ENCODE peak calls at places on chromosome 10, in four cellular contexts. One of them, this sample, is unnamed.

GRCh38 chr10:12902135-12902572 is 99.4 kb downstream of the CCDC3 start:
- DNase-seq in A549: peak; percentile 63
- DNase-seq in GM12878: peak; percentile 4
- DNase-seq in HepG2: peak; percentile 50
- DNase-seq in this sample: peak; percentile 83

GRCh38 chr10:48976208-48976607 is 36.6 kb upstream of the LRRC18 start:
- DNase-seq in A549: peak; percentile 12
- DNase-seq in GM12878: no peak
- DNase-seq in HepG2: peak; percentile 6
- DNase-seq in this sample: peak; percentile 50

GRCh38 chr10:112585052-112585451 is 138.0 kb downstream of the VTI1A start:
- DNase-seq in A549: peak; percentile 58
- DNase-seq in GM12878: no peak
- DNase-seq in HepG2: no peak
- DNase-seq in this sample: no peak

GRCh38 chr10:86085136-86085535 is 281.5 kb downstream of the GRID1 start:
- DNase-seq in A549: no peak
- DNase-seq in GM12878: no peak
- DNase-seq in HepG2: no peak
- DNase-seq in this sample: no peak

GRCh38 chr10:103635580-103635979 is 142.1 kb downstream of the NEURL1 start:
- DNase-seq in A549: no peak
- DNase-seq in GM12878: no peak
- DNase-seq in HepG2: no peak
- DNase-seq in this sample: no peak

GRCh38 chr10:11869211-11869610 is 46.1 kb downstream of the PROSER2 start:
- DNase-seq in A549: no peak
- DNase-seq in GM12878: no peak
- DNase-seq in HepG2: no peak
- DNase-seq in this sample: no peak

GRCh38 chr10:132861116-132861691 is 75.3 kb upstream of the NKX6-2 start:
- DNase-seq in A549: no peak
- DNase-seq in GM12878: no peak
- DNase-seq in HepG2: no peak
- DNase-seq in this sample: no peak

GRCh38 chr10:44776181-44776580 is 135.0 kb upstream of the TMEM72 start:
- DNase-seq in A549: no peak
- DNase-seq in GM12878: no peak
- DNase-seq in HepG2: no peak
- DNase-seq in this sample: no peak

GRCh38 chr10:94358480-94358879 is 4.3 kb downstream of the NOC3L start:
- DNase-seq in A549: no peak
- DNase-seq in GM12878: no peak
- DNase-seq in HepG2: peak; percentile 9
- DNase-seq in this sample: no peak

GRCh38 chr10:78309536-78310237 is 276.0 kb downstream of the RPS24 start:
- DNase-seq in A549: no peak
- DNase-seq in GM12878: no peak
- DNase-seq in HepG2: no peak
- DNase-seq in this sample: no peak

GRCh38 chr10:59825932-59826331 is 72.7 kb upstream of the MRLN start:
- DNase-seq in A549: no peak
- DNase-seq in GM12878: no peak
- DNase-seq in HepG2: no peak
- DNase-seq in this sample: no peak
- TF ChIP-seq PBX3 in A549: no peak
- TF ChIP-seq PBX3 in GM12878: no peak
- TF ChIP-seq PBX3 in HepG2: no peak
- TF ChIP-seq PBX3 in this sample: no peak

DNA sequence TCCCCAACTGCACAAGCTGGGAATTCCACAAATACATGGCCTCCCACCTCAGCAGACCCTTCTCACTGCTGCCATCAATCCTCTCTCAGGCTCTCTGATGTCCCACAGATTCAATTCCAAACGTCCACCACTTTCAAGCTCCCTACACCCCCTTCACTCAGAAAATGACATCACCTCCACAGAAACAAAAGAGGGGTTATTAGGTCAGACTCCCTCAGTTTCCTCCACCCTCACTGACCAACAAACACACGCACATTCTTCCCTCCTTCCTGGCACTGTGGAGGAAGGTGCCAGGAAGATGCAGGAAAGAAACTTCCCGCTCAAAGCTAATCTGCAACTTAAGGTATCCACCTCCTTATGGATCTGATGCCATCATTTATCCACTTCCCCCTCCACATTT is 18.3 kb downstream of the ZNF438 start:
- DNase-seq in A549: no peak
- DNase-seq in GM12878: no peak
- DNase-seq in HepG2: no peak
- DNase-seq in this sample: no peak
- TF ChIP-seq PBX3 in A549: no peak
- TF ChIP-seq PBX3 in GM12878: no peak
- TF ChIP-seq PBX3 in HepG2: no peak
- TF ChIP-seq PBX3 in this sample: no peak

DNA sequence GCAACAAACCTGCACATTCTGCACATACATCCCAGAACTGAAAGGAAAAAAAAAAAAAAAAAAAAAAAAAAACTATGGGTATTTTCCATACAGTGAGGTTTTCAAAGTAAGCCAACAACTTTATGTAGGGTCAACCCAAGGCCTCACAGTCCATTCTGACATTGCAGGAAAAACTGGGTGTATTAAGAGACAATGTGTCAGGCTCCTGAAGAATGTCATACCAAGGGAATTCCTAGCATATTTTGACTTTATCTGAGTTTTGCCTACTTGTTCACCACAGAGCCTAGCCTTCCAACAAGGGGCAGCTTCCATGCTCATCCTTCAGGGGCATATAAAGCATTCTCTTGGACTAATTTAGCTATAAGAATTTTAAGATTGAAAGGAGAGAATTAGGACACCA is 368.9 kb downstream of the PLXDC2 start:
- DNase-seq in A549: no peak
- DNase-seq in GM12878: no peak
- DNase-seq in HepG2: no peak
- DNase-seq in this sample: no peak
- TF ChIP-seq PBX3 in A549: no peak
- TF ChIP-seq PBX3 in GM12878: no peak
- TF ChIP-seq PBX3 in HepG2: no peak
- TF ChIP-seq PBX3 in this sample: no peak

GRCh38 chr10:52312999-52313349 is 1.1 kb upstream of the DKK1 start:
- DNase-seq in A549: peak; percentile 14
- DNase-seq in GM12878: no peak
- DNase-seq in HepG2: no peak
- DNase-seq in this sample: no peak

GRCh38 chr10:52314007-52314821 is at the start of gene DKK1:
- DNase-seq in A549: peak; percentile 93
- DNase-seq in GM12878: no peak
- DNase-seq in HepG2: peak; percentile 91
- DNase-seq in this sample: peak; percentile 89

GRCh38 chr10:52314822-52315552 is 906 bp downstream of the DKK1 start:
- DNase-seq in A549: peak; percentile 13
- DNase-seq in GM12878: no peak
- DNase-seq in HepG2: no peak
- DNase-seq in this sample: peak; percentile 53

GRCh38 chr10:52316005-52316404 is 1.9 kb downstream of the DKK1 start:
- DNase-seq in A549: no peak
- DNase-seq in GM12878: no peak
- DNase-seq in HepG2: no peak
- DNase-seq in this sample: no peak

DNA sequence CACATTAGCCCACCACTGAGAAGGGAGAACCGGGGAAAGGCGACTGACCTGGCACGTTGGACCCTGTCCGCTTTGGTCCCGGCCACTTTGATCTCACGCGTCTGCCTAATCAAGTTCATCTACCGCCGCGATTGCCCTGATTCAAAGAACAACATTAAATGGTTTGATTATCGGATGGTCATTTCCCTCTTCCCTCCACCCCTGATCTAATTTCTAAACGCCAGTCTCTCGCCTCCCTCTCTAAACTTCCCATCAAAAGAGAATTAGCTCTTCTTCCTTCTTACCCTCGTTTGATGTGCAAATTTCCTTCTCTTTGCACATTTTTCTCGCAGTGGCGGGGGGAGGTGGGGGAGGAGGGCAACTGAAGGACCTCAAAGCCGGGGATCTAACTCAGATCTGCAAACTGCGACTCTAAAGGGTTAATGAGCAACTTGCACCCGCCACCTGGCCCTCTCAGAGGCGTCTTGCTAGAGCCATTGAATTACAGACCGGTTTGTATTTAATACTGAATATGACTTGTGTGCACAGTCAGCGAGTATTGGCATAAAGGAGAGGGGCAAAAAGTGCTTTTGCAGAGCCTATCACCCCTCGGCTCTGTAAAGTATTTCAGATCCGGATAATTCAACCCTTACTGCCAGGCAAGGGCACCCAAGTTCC is 603 bp upstream of the DKK1 start:
- DNase-seq in A549: peak; percentile 50
- DNase-seq in GM12878: no peak
- DNase-seq in HepG2: peak; percentile 52
- DNase-seq in this sample: peak; percentile 58
- TF ChIP-seq PBX3 in A549: no peak
- TF ChIP-seq PBX3 in GM12878: no peak
- TF ChIP-seq PBX3 in HepG2: no peak
- TF ChIP-seq PBX3 in this sample: no peak

This sample was measured in SK-N-SH.